ENCODE peak calls at places on chromosomes 11 and 22, in four cellular contexts. One of them, this sample, is unnamed.

GRCh38 chr11:43359432-43359818 is 705 bp downstream of the TTC17 start:
- DNase-seq in A673: peak
- DNase-seq in heart right ventricle: no peak
- DNase-seq in endothelial cell: peak
- DNase-seq in this sample: no peak

GRCh38 chr11:69536406-69536805 is 54.9 kb downstream of the LINC01488 start:
- DNase-seq in A673: no peak
- DNase-seq in heart right ventricle: no peak
- DNase-seq in endothelial cell: no peak
- DNase-seq in this sample: peak

GRCh38 chr11:61793084-61793828 is 545 bp downstream of the FEN1 start:
- DNase-seq in endothelial cell: no peak
- DNase-seq in A673: no peak
- DNase-seq in heart right ventricle: no peak
- DNase-seq in this sample: no peak

GRCh38 chr22:27880778-27881394 is 38.2 kb downstream of the PITPNB start:
- DNase-seq in A673: peak
- DNase-seq in endothelial cell: peak
- DNase-seq in heart right ventricle: no peak
- DNase-seq in this sample: no peak

GRCh38 chr11:64036081-64037026 is 623 bp downstream of the FLRT1 start:
- DNase-seq in endothelial cell: no peak
- DNase-seq in heart right ventricle: peak
- DNase-seq in A673: peak
- DNase-seq in this sample: peak

GRCh38 chr11:68711114-68711513 is 26.8 kb downstream of the GAL start:
- DNase-seq in A673: no peak
- DNase-seq in heart right ventricle: no peak
- DNase-seq in endothelial cell: no peak
- DNase-seq in this sample: no peak

GRCh38 chr11:27934830-27935145 is 173.2 kb downstream of the KIF18A start:
- DNase-seq in heart right ventricle: no peak
- DNase-seq in A673: peak
- DNase-seq in endothelial cell: no peak
- DNase-seq in this sample: no peak

GRCh38 chr11:66268953-66269906 is 791 bp downstream of the RAB1B start:
- DNase-seq in endothelial cell: no peak
- DNase-seq in A673: peak
- DNase-seq in heart right ventricle: no peak
- DNase-seq in this sample: peak

GRCh38 chr11:27395556-27396258 is 32.7 kb upstream of the CCDC34 start:
- DNase-seq in heart right ventricle: no peak
- DNase-seq in endothelial cell: no peak
- DNase-seq in A673: peak
- DNase-seq in this sample: no peak

GRCh38 chr11:134402910-134403309 is 9.1 kb downstream of the B3GAT1 start:
- DNase-seq in A673: no peak
- DNase-seq in heart right ventricle: no peak
- DNase-seq in endothelial cell: no peak
- DNase-seq in this sample: no peak

GRCh38 chr11:32210601-32211000 is 119.7 kb downstream of the RCN1 start:
- DNase-seq in A673: peak
- DNase-seq in endothelial cell: no peak
- DNase-seq in heart right ventricle: no peak
- DNase-seq in this sample: no peak

GRCh38 chr22:37442537-37442936 is 15.3 kb upstream of the ELFN2 start:
- DNase-seq in heart right ventricle: no peak
- DNase-seq in endothelial cell: no peak
- DNase-seq in A673: peak
- DNase-seq in this sample: no peak

GRCh38 chr11:113587318-113587739 is 112.1 kb upstream of the DRD2 start:
- DNase-seq in A673: no peak
- DNase-seq in heart right ventricle: no peak
- DNase-seq in endothelial cell: no peak
- DNase-seq in this sample: no peak

GRCh38 chr11:86743223-86744118 is 56.9 kb upstream of the PRSS23 start:
- DNase-seq in endothelial cell: no peak
- DNase-seq in A673: peak
- DNase-seq in heart right ventricle: no peak
- DNase-seq in this sample: no peak

GRCh38 chr11:16897460-16898061 is 116.7 kb downstream of the PLEKHA7 start:
- DNase-seq in endothelial cell: no peak
- DNase-seq in A673: peak
- DNase-seq in heart right ventricle: no peak
- DNase-seq in this sample: no peak

GRCh38 chr11:72070486-72070885 is 9.9 kb downstream of the NUMA1 start:
- DNase-seq in endothelial cell: no peak
- DNase-seq in heart right ventricle: no peak
- DNase-seq in A673: no peak
- DNase-seq in this sample: no peak

GRCh38 chr11:73001615-73002014 is 140.5 kb downstream of the FCHSD2 start:
- DNase-seq in heart right ventricle: no peak
- DNase-seq in endothelial cell: no peak
- DNase-seq in A673: peak
- DNase-seq in this sample: no peak

GRCh38 chr11:97966901-97967300 is 1053.8 kb upstream of the CNTN5 start:
- DNase-seq in endothelial cell: no peak
- DNase-seq in heart right ventricle: no peak
- DNase-seq in A673: no peak
- DNase-seq in this sample: no peak

GRCh38 chr22:36692280-36692679 is 11.3 kb downstream of the CACNG2 start:
- DNase-seq in A673: no peak
- DNase-seq in endothelial cell: no peak
- DNase-seq in heart right ventricle: no peak
- DNase-seq in this sample: no peak

GRCh38 chr11:64570341-64570740 is 20.7 kb upstream of the SLC22A12 start:
- DNase-seq in heart right ventricle: no peak
- DNase-seq in A673: no peak
- DNase-seq in endothelial cell: no peak
- DNase-seq in this sample: no peak

GRCh38 chr11:8841899-8842298 is 69.1 kb upstream of the AKIP1 start:
- DNase-seq in heart right ventricle: no peak
- DNase-seq in A673: peak
- DNase-seq in endothelial cell: no peak
- DNase-seq in this sample: no peak

GRCh38 chr11:44788536-44789227 is 61.9 kb downstream of the TSPAN18 start:
- DNase-seq in A673: peak
- DNase-seq in endothelial cell: peak
- DNase-seq in heart right ventricle: no peak
- DNase-seq in this sample: no peak

GRCh38 chr11:9726313-9727022 is 62.6 kb downstream of the SWAP70 start:
- DNase-seq in endothelial cell: no peak
- DNase-seq in A673: no peak
- DNase-seq in heart right ventricle: no peak
- DNase-seq in this sample: no peak

GRCh38 chr11:104060820-104061219 is 24.4 kb downstream of the DDI1 start:
- DNase-seq in endothelial cell: no peak
- DNase-seq in heart right ventricle: no peak
- DNase-seq in A673: no peak
- DNase-seq in this sample: no peak

GRCh38 chr22:17091851-17092250 is 7.1 kb downstream of the IL17RA start:
- DNase-seq in A673: no peak
- DNase-seq in endothelial cell: no peak
- DNase-seq in heart right ventricle: no peak
- DNase-seq in this sample: no peak

GRCh38 chr11:58905141-58905715 is 34.1 kb upstream of the GLYATL1 start:
- DNase-seq in heart right ventricle: peak
- DNase-seq in endothelial cell: peak
- DNase-seq in A673: peak
- DNase-seq in this sample: peak

GRCh38 chr11:86916330-86916729 is 38.9 kb downstream of the FZD4 start:
- DNase-seq in heart right ventricle: no peak
- DNase-seq in A673: peak
- DNase-seq in endothelial cell: no peak
- DNase-seq in this sample: no peak

GRCh38 chr11:69603163-69603836 is 37.7 kb upstream of the CCND1 start:
- DNase-seq in heart right ventricle: no peak
- DNase-seq in endothelial cell: no peak
- DNase-seq in A673: no peak
- DNase-seq in this sample: no peak

GRCh38 chr11:8756201-8756600 is 73.6 kb downstream of the RPL27A start:
- DNase-seq in endothelial cell: no peak
- DNase-seq in A673: no peak
- DNase-seq in heart right ventricle: no peak
- DNase-seq in this sample: no peak

GRCh38 chr11:36899796-36900195 is 301.8 kb upstream of the RAG2 start:
- DNase-seq in A673: no peak
- DNase-seq in heart right ventricle: no peak
- DNase-seq in endothelial cell: no peak
- DNase-seq in this sample: no peak

GRCh38 chr11:45674481-45675190 is 9.2 kb upstream of the CHST1 start:
- DNase-seq in A673: no peak
- DNase-seq in endothelial cell: no peak
- DNase-seq in heart right ventricle: no peak
- DNase-seq in this sample: no peak

GRCh38 chr11:15897211-15897960 is 459.0 kb downstream of the SOX6 start:
- DNase-seq in A673: peak
- DNase-seq in endothelial cell: no peak
- DNase-seq in heart right ventricle: no peak
- DNase-seq in this sample: no peak

GRCh38 chr11:82682003-82682751 is 51.5 kb downstream of the FAM181B start:
- DNase-seq in A673: peak
- DNase-seq in endothelial cell: no peak
- DNase-seq in heart right ventricle: no peak
- DNase-seq in this sample: no peak

GRCh38 chr11:114782650-114783310 is 104.5 kb downstream of the NXPE2 start:
- DNase-seq in heart right ventricle: no peak
- DNase-seq in A673: no peak
- DNase-seq in endothelial cell: no peak
- DNase-seq in this sample: no peak

GRCh38 chr11:30125461-30125860 is 105.4 kb upstream of the FSHB start:
- DNase-seq in heart right ventricle: no peak
- DNase-seq in endothelial cell: no peak
- DNase-seq in A673: no peak
- DNase-seq in this sample: no peak

GRCh38 chr11:76236092-76237026 is 30.1 kb upstream of the WNT11 start:
- DNase-seq in A673: peak
- DNase-seq in heart right ventricle: peak
- DNase-seq in endothelial cell: no peak
- DNase-seq in this sample: peak

GRCh38 chr11:87368151-87368550 is 330.4 kb downstream of the TMEM135 start:
- DNase-seq in A673: no peak
- DNase-seq in heart right ventricle: no peak
- DNase-seq in endothelial cell: peak
- DNase-seq in this sample: no peak

GRCh38 chr11:842370-843002 is at the start of the genes POLR2L and TSPAN4:
- DNase-seq in heart right ventricle: peak
- DNase-seq in endothelial cell: peak
- DNase-seq in A673: peak
- DNase-seq in this sample: peak
- TF ChIP-seq CTCF in heart right ventricle: no peak
- TF ChIP-seq CTCF in endothelial cell: no peak
- TF ChIP-seq CTCF in A673: no peak
- TF ChIP-seq CTCF in this sample: no peak

DNA sequence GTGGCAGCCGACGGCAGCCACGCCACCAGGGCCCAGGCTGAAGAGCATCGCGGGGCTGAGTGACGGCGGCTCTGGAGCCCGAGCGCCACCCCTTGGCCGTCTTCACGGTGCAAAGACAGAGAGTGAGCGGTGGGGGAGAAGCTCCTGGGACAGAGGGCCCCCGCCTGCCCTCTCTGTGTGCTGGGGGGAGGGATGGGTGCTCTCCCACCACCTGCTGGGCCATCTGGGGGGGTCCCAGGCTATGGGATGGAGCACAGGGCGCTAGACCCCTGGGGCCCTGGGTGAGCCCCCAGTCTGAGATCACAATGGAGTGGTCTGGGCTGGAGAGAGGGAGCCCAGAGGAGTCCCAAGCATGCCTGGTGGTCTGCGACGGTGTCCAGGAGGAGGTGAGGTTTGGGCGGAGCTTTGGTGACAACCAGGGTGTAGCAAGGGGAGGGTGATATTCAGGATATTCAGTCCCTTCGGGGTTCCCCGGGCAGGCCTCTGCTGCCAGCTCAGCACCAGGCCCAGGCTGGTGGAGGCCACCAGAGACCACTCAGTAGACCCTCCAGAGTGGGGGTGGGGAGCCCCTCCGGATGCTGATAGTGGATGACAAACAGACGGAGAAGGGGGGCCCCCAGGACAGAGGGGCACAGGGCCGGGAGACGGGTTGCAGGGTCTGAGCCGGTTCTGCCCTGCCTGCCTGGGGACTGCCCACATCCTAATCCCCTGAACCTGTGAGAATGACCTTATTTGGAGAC is 78.1 kb upstream of the PRR5 start:
- DNase-seq in endothelial cell: peak
- DNase-seq in heart right ventricle: no peak
- DNase-seq in A673: peak
- DNase-seq in this sample: peak
- TF ChIP-seq CTCF in endothelial cell: no peak
- TF ChIP-seq CTCF in heart right ventricle: peak
- TF ChIP-seq CTCF in A673: peak
- TF ChIP-seq CTCF in this sample: peak

DNA sequence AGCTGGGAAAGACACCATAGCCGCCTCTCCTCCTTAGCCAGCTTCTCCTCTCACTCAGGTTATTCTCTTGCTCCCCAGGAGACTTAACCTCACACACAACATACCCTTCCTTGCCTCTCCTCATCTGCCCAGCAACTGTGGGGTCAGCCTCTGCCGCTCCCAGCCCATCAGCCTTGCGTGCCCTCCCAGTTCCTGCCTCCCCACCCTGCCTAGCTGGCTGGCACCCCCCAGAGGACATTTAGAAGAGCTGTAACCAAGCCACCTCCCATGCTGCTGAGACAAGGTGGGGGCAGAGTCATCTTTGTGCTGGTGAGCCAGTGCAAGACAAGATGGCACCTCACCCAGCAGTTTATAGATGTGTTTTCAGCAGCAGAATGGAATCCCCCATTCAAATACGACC is 38.2 kb downstream of the TOM1 start:
- DNase-seq in heart right ventricle: no peak
- DNase-seq in endothelial cell: no peak
- DNase-seq in A673: no peak
- DNase-seq in this sample: no peak
- TF ChIP-seq CTCF in heart right ventricle: no peak
- TF ChIP-seq CTCF in endothelial cell: no peak
- TF ChIP-seq CTCF in A673: no peak
- TF ChIP-seq CTCF in this sample: no peak

DNA sequence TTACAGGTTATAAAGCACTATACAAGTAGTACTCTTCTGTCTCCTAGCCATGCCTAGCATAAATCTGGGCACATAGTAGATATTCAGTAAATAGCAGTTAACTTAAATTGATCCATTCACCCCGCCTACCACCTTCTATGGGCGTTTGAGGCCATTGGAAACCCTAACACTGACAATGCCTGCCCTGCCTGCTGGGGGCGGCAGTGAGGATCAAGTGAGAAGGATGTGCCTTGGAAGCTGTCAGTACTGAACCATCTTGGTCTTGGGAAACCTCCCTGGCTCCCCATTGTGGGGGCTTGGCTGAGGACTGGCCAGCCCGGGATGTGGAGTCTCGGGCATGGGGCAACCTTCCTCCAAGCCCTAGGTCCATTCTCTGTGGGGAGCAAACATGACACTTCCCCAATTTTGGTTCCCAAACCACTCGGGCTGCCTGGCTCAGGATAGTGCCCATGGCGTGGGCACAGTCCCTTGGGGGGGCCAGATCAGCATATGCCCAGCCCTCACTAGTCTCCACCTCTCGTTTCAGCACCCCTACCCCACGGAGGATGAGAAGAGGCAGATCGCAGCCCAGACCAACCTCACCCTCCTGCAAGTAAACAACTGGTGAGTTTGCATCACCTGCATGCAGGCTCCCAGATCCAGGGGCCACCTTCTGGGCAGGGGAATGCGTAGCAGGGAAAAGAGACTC is 67.4 kb downstream of the FEZ1 start:
- DNase-seq in endothelial cell: no peak
- DNase-seq in heart right ventricle: no peak
- DNase-seq in A673: no peak
- DNase-seq in this sample: no peak
- TF ChIP-seq CTCF in endothelial cell: no peak
- TF ChIP-seq CTCF in heart right ventricle: no peak
- TF ChIP-seq CTCF in A673: no peak
- TF ChIP-seq CTCF in this sample: no peak

This sample was measured in glutamatergic neuron.